ENCODE peak calls at places on chromosomes 2 and 18, in ten cellular contexts. F, H, W, O, C, T, G, A, I and J are unnamed samples.

GRCh38 chr2:7094113-7094760 is 177.0 kb downstream of the RNF144A start:
- DNase-seq in W (no peak), A (no peak), I (no peak), T (no peak), H (no peak), G (no peak), C (no peak), F (no peak), O (no peak), J (no peak)

GRCh38 chr2:45178854-45179253 is 169.6 kb upstream of the SIX2 start:
- DNase-seq in C (peak; percentile 43), T (no peak), G (no peak), W (no peak), F (no peak), A (no peak), I (no peak), O (no peak), H (no peak), J (no peak)

GRCh38 chr18:57447154-57447621 is 12.0 kb downstream of the ONECUT2 start:
- DNase-seq in T (no peak), W (no peak), I (no peak), F (peak; percentile 95), G (no peak), A (no peak), H (no peak), C (peak; percentile 48), O (peak; percentile 72), J (no peak)

GRCh38 chr2:29879456-29879855 is 41.9 kb downstream of the ALK start:
- DNase-seq in A (no peak), O (no peak), C (no peak), F (no peak), H (no peak), T (no peak), I (no peak), W (no peak), G (no peak), J (no peak)

GRCh38 chr2:206031162-206031784 is 54.7 kb downstream of the INO80D start:
- DNase-seq in A (no peak), F (no peak), W (no peak), C (peak; percentile 27), T (peak; percentile 68), H (no peak), I (no peak), G (no peak), O (no peak), J (no peak)

GRCh38 chr2:62091471-62091870 is 104.4 kb upstream of the B3GNT2 start:
- DNase-seq in O (no peak), G (no peak), I (no peak), T (no peak), C (no peak), F (no peak), H (no peak), W (no peak), A (no peak), J (no peak)

GRCh38 chr2:217789003-217789735 is 213.6 kb downstream of the TNS1 start:
- DNase-seq in T (peak; percentile 27), H (no peak), O (peak; percentile 77), G (peak; percentile 80), F (peak; percentile 96), W (peak; percentile 50), C (peak; percentile 81), I (peak; percentile 85), A (peak; percentile 86), J (peak; percentile 79)

GRCh38 chr2:230054079-230054478 is 14.6 kb downstream of the SLC16A14 start:
- DNase-seq in W (no peak), O (no peak), C (peak; percentile 34), A (no peak), F (no peak), I (no peak), H (no peak), T (peak; percentile 96), G (no peak), J (no peak)

GRCh38 chr2:54572636-54573531 is 116.8 kb downstream of the SPTBN1 start:
- DNase-seq in G (no peak), O (no peak), W (no peak), C (peak; percentile 37), F (peak; percentile 51), H (no peak), T (peak; percentile 41), I (no peak), A (no peak), J (no peak)

GRCh38 chr2:54271843-54272600 is 16.0 kb upstream of the TSPYL6 start:
- DNase-seq in G (no peak), O (no peak), T (no peak), I (no peak), W (no peak), A (no peak), C (no peak), F (no peak), H (no peak), J (no peak)

GRCh38 chr2:219034823-219035222 is 6.5 kb downstream of the CFAP65 start:
- DNase-seq in G (no peak), F (no peak), O (no peak), T (no peak), I (no peak), H (no peak), W (no peak), A (no peak), C (no peak), J (no peak)
- TF ChIP-seq CTCF in G (peak; percentile 6), F (peak; percentile 51), O (no peak), T (no peak), I (no peak), H (no peak), W (no peak), A (no peak), C (no peak), J (no peak)

GRCh38 chr2:26945991-26946750 is 24.3 kb upstream of the MAPRE3 start:
- DNase-seq in T (no peak), W (no peak), A (no peak), I (no peak), G (no peak), H (no peak), F (no peak), O (no peak), C (no peak), J (no peak)
- H3K36me3 ChIP-seq in T (no peaks in the 10 kb centered on the region), W (no peaks in the 10 kb centered on the region), A (no peaks in the 10 kb centered on the region), I (no peaks in the 10 kb centered on the region), G (no peaks in the 10 kb centered on the region), H (no peaks in the 10 kb centered on the region), F (no peaks in the 10 kb centered on the region), O (no peaks in the 10 kb centered on the region), C (no peaks in the 10 kb centered on the region), J (peaks cover 82% of the 10 kb centered on the region)

GRCh38 chr18:4242431-4243161 is 212.5 kb downstream of the DLGAP1 start:
- DNase-seq in A (no peak), H (no peak), C (no peak), W (no peak), I (no peak), O (no peak), G (no peak), T (no peak), F (no peak), J (no peak)
- TF ChIP-seq CTCF in A (no peak), H (no peak), C (no peak), W (no peak), I (no peak), O (no peak), G (no peak), T (no peak), F (no peak), J (no peak)

GRCh38 chr2:241094172-241094571 is 7.9 kb downstream of the MTERF4 start:
- DNase-seq in O (no peak), G (no peak), I (no peak), A (no peak), T (no peak), H (no peak), F (no peak), W (no peak), C (no peak), J (no peak)

GRCh38 chr2:241092677-241093076 is 9.4 kb downstream of the MTERF4 start:
- DNase-seq in W (no peak), H (no peak), O (peak; percentile 39), I (no peak), T (no peak), A (no peak), G (no peak), C (no peak), F (no peak), J (no peak)

GRCh38 chr2:241094924-241095420 is 7.1 kb downstream of the MTERF4 start:
- DNase-seq in C (no peak), I (no peak), F (no peak), H (no peak), O (no peak), W (no peak), G (no peak), A (no peak), T (no peak), J (no peak)

GRCh38 chr2:241096979-241097378 is 5.1 kb downstream of the MTERF4 start:
- DNase-seq in A (no peak), F (peak; percentile 32), C (no peak), W (no peak), G (no peak), I (no peak), O (no peak), H (no peak), T (no peak), J (no peak)

GRCh38 chr2:241095594-241096290 is 6.3 kb downstream of the MTERF4 start:
- DNase-seq in C (no peak), G (no peak), H (no peak), T (no peak), I (no peak), A (no peak), W (no peak), F (peak; percentile 11), O (no peak), J (no peak)
- H3K36me3 ChIP-seq in C (peaks cover 49% of the 10 kb centered on the region), G (peaks cover 83% of the 10 kb centered on the region), H (peaks cover 55% of the 10 kb centered on the region), T (peaks cover 9% of the 10 kb centered on the region), I (peaks cover 27% of the 10 kb centered on the region), A (peaks cover 96% of the 10 kb centered on the region), W (peaks cover 20% of the 10 kb centered on the region), F (peaks cover 80% of the 10 kb centered on the region), O (peaks cover 14% of the 10 kb centered on the region), J (peaks cover 76% of the 10 kb centered on the region)